ENCODE peak calls at places on chromosomes 5 and 9, in four cellular contexts. One of them, this sample, is unnamed.

GRCh38 chr5:178859625-178860521 is at the start of gene ZNF354B:
- DNase-seq in GM04504: peak; percentile 83
- DNase-seq in T-helper 1 cell: peak; percentile 74
- DNase-seq in RPMI7951: peak; percentile 91
- DNase-seq in this sample: peak; percentile 73

GRCh38 chr9:109417054-109417453 is 81.1 kb downstream of the PTPN3 start:
- DNase-seq in T-helper 1 cell: no peak
- DNase-seq in RPMI7951: no peak
- DNase-seq in GM04504: no peak
- DNase-seq in this sample: no peak

GRCh38 chr5:160133918-160134304 is 14.7 kb upstream of the PWWP2A start:
- DNase-seq in RPMI7951: no peak
- DNase-seq in GM04504: no peak
- DNase-seq in T-helper 1 cell: no peak
- DNase-seq in this sample: no peak

GRCh38 chr5:75265731-75266130 is 29.1 kb upstream of the ANKRD31 start:
- DNase-seq in GM04504: peak; percentile 6
- DNase-seq in T-helper 1 cell: no peak
- DNase-seq in RPMI7951: peak; percentile 19
- DNase-seq in this sample: peak; percentile 10

GRCh38 chr5:42419294-42419693 is 3.9 kb upstream of the GHR start:
- DNase-seq in RPMI7951: no peak
- DNase-seq in T-helper 1 cell: no peak
- DNase-seq in GM04504: no peak
- DNase-seq in this sample: no peak

GRCh38 chr5:103256178-103256577 is 2.4 kb upstream of the MACIR start:
- DNase-seq in RPMI7951: no peak
- DNase-seq in T-helper 1 cell: no peak
- DNase-seq in GM04504: no peak
- DNase-seq in this sample: no peak

GRCh38 chr5:176152933-176153317 is 85.3 kb upstream of the SIMC1 start:
- DNase-seq in GM04504: no peak
- DNase-seq in RPMI7951: no peak
- DNase-seq in T-helper 1 cell: no peak
- DNase-seq in this sample: no peak

GRCh38 chr5:98072921-98073320 is 700.5 kb upstream of the RGMB start:
- DNase-seq in T-helper 1 cell: no peak
- DNase-seq in RPMI7951: no peak
- DNase-seq in GM04504: no peak
- DNase-seq in this sample: no peak

GRCh38 chr9:98502976-98503325 is 205.8 kb downstream of the GABBR2 start:
- DNase-seq in RPMI7951: peak; percentile 30
- DNase-seq in T-helper 1 cell: no peak
- DNase-seq in GM04504: peak; percentile 52
- DNase-seq in this sample: peak; percentile 10

This sample was measured in AG09319.